ENCODE peak calls at places on chromosomes 13 and 19, in nine cellular contexts. K is cardiac septum; H is H9; M is NK-92 treated with Interleukin-12 subunit alpha and Interleukin-12 subunit beta, amount 100 ng/mL, for 24 hours; W is stimulated activated CD4-positive, alpha-beta T cell treated with anti-CD3 and anti-CD28 coated beads, Interleukin-1b, Interleukin-23, amount 100 ng/mL, for 48 hours; B is activated gamma-delta T cell treated with anti-CD3 and anti-CD28 coated beads, Interleukin-2, amount 50 U/mL, for 16 hours; U is HFFc6; S is T-helper 1 cell; E is activated CD8-positive, alpha-beta memory T cell treated with anti-CD3 and anti-CD28 coated beads for 1 hour. Z is an unnamed sample.

GRCh38 chr13:48383384-48383783 is 29.5 kb downstream of the LPAR6 start:
- DNase-seq in S (no peak), E (no peak), K (no peak), W (no peak), B (no peak), U (no peak), H (no peak), M (no peak), Z (no peak)

GRCh38 chr19:7706662-7707454 is 4.9 kb upstream of the FCER2 start:
- DNase-seq in S (no peak), U (no peak), B (no peak), M (no peak), H (no peak), W (no peak), E (no peak), K (no peak), Z (no peak)

GRCh38 chr19:11421607-11422098 is 2.5 kb upstream of the RGL3 start:
- DNase-seq in B (no peak), E (peak), U (no peak), H (peak), W (peak), M (no peak), S (no peak), K (no peak), Z (no peak)

GRCh38 chr13:30991922-30992321 is 59.5 kb downstream of the TEX26 start:
- DNase-seq in E (no peak), B (no peak), H (no peak), U (no peak), K (no peak), W (no peak), S (no peak), M (no peak), Z (no peak)

GRCh38 chr13:47111499-47111898 is 214.6 kb upstream of the HTR2A start:
- DNase-seq in U (no peak), W (no peak), H (no peak), K (no peak), S (no peak), E (no peak), M (no peak), B (no peak), Z (no peak)

GRCh38 chr19:40279761-40280607 is 5.2 kb downstream of the AKT2 start:
- DNase-seq in M (no peak), W (no peak), K (no peak), U (no peak), B (no peak), E (no peak), H (no peak), S (no peak), Z (no peak)

GRCh38 chr19:13729859-13730258 is 34.5 kb upstream of the MRI1 start:
- DNase-seq in H (no peak), E (no peak), U (peak), W (no peak), K (no peak), S (no peak), M (no peak), B (no peak), Z (peak)

GRCh38 chr13:48009298-48009697 is 8.2 kb upstream of the SUCLA2 start:
- DNase-seq in S (no peak), B (no peak), U (peak), K (no peak), H (no peak), W (no peak), M (no peak), E (no peak), Z (no peak)

GRCh38 chr19:17184381-17184841 is 30.7 kb upstream of the USE1 start:
- DNase-seq in U (no peak), K (no peak), S (peak), W (peak), M (no peak), B (peak), H (no peak), E (peak), Z (peak)

GRCh38 chr13:80168089-80168850 is 172.7 kb downstream of the SPRY2 start:
- DNase-seq in W (no peak), M (no peak), K (no peak), S (no peak), B (no peak), U (peak), E (no peak), H (no peak), Z (peak)

GRCh38 chr19:23787106-23787505 is 28.4 kb upstream of the ZNF681 start:
- DNase-seq in W (no peak), M (no peak), U (peak), E (no peak), S (no peak), B (no peak), K (no peak), H (no peak), Z (no peak)

GRCh38 chr19:48396010-48396870 is 2.8 kb downstream of the GRIN2D start:
- DNase-seq in K (no peak), U (no peak), M (no peak), H (no peak), E (no peak), S (no peak), W (no peak), B (no peak), Z (no peak)

GRCh38 chr13:38394777-38395504 is 45.3 kb downstream of the UFM1 start:
- DNase-seq in B (no peak), W (no peak), M (no peak), H (no peak), K (no peak), U (peak), E (no peak), S (no peak), Z (no peak)

GRCh38 chr19:40862333-40862732 is 12.1 kb upstream of the CYP2A6 start:
- DNase-seq in S (no peak), K (no peak), H (no peak), E (no peak), B (no peak), U (no peak), M (no peak), W (no peak), Z (no peak)

GRCh38 chr13:43333176-43333575 is 309.8 kb downstream of the DNAJC15 start:
- DNase-seq in B (no peak), K (no peak), H (no peak), E (no peak), U (no peak), W (no peak), M (no peak), S (no peak), Z (no peak)

GRCh38 chr19:56601375-56601774 is 6.3 kb downstream of the ZNF71 start:
- DNase-seq in W (no peak), B (no peak), M (no peak), K (no peak), S (no peak), E (no peak), H (no peak), U (no peak), Z (no peak)

GRCh38 chr19:7109678-7110289 is 40.3 kb downstream of the ZNF557 start:
- DNase-seq in H (peak), M (no peak), W (no peak), E (no peak), S (no peak), K (no peak), U (no peak), B (no peak), Z (no peak)

GRCh38 chr13:99596180-99596579 is 94.9 kb downstream of the TM9SF2 start:
- DNase-seq in U (no peak), S (no peak), M (no peak), K (no peak), B (no peak), H (no peak), W (no peak), E (no peak), Z (no peak)

GRCh38 chr13:38804536-38804935 is 117.7 kb downstream of the FREM2 start:
- DNase-seq in B (no peak), M (no peak), E (no peak), U (no peak), K (no peak), H (no peak), W (no peak), S (no peak), Z (no peak)

GRCh38 chr13:76622336-76623045 is 263.7 kb downstream of the KCTD12 start:
- DNase-seq in S (no peak), W (no peak), K (no peak), M (no peak), H (no peak), B (no peak), E (no peak), U (no peak), Z (no peak)

GRCh38 chr13:40961224-40961623 is 57.9 kb downstream of the ELF1 start:
- DNase-seq in B (no peak), E (no peak), H (no peak), W (no peak), K (no peak), S (no peak), U (no peak), M (no peak), Z (peak)

Z was measured in KG1.